ENCODE peak calls at places on chromosomes 12 and 14, in five cellular contexts. One of them, this sample, is unnamed.
A peak's percentile ranks its signal among the peaks of the same experiment; 100 is the strongest.

GRCh38 chr12:96141216-96141944 is 52.8 kb upstream of the ELK3 start:
- DNase-seq in tibial nerve: no peak
- DNase-seq in NCI-H510A treated with DMSO at 0.1 percent for 48 hours: no peak
- DNase-seq in kidney epithelial cell: peak; percentile 21
- DNase-seq in H4: no peak
- DNase-seq in this sample: no peak

GRCh38 chr12:68900241-68900640 is 32.7 kb downstream of the CPM start:
- DNase-seq in H4: no peak
- DNase-seq in tibial nerve: no peak
- DNase-seq in kidney epithelial cell: no peak
- DNase-seq in NCI-H510A treated with DMSO at 0.1 percent for 48 hours: no peak
- DNase-seq in this sample: no peak

GRCh38 chr12:2344476-2344875 is 291.7 kb downstream of the CACNA1C start:
- DNase-seq in tibial nerve: no peak
- DNase-seq in kidney epithelial cell: no peak
- DNase-seq in H4: no peak
- DNase-seq in NCI-H510A treated with DMSO at 0.1 percent for 48 hours: no peak
- DNase-seq in this sample: no peak

GRCh38 chr12:108320503-108321293 is 18.4 kb downstream of the CMKLR1 start:
- DNase-seq in tibial nerve: no peak
- DNase-seq in H4: no peak
- DNase-seq in NCI-H510A treated with DMSO at 0.1 percent for 48 hours: no peak
- DNase-seq in kidney epithelial cell: no peak
- DNase-seq in this sample: no peak

GRCh38 chr12:49706351-49707126 is 666 bp downstream of the FMNL3 start:
- DNase-seq in kidney epithelial cell: no peak
- DNase-seq in NCI-H510A treated with DMSO at 0.1 percent for 48 hours: no peak
- DNase-seq in tibial nerve: no peak
- DNase-seq in H4: peak; percentile 22
- DNase-seq in this sample: no peak

GRCh38 chr12:3073438-3074255 is 3.5 kb upstream of the TSPAN9 start:
- DNase-seq in kidney epithelial cell: peak; percentile 43
- DNase-seq in NCI-H510A treated with DMSO at 0.1 percent for 48 hours: peak; percentile 91
- DNase-seq in H4: peak; percentile 83
- DNase-seq in tibial nerve: peak; percentile 89
- DNase-seq in this sample: peak; percentile 69

GRCh38 chr14:96811265-96811664 is 14.1 kb downstream of the VRK1 start:
- DNase-seq in tibial nerve: no peak
- DNase-seq in NCI-H510A treated with DMSO at 0.1 percent for 48 hours: no peak
- DNase-seq in H4: no peak
- DNase-seq in kidney epithelial cell: no peak
- DNase-seq in this sample: no peak

GRCh38 chr12:39464976-39465375 is 22.1 kb upstream of the KIF21A start:
- DNase-seq in tibial nerve: no peak
- DNase-seq in NCI-H510A treated with DMSO at 0.1 percent for 48 hours: no peak
- DNase-seq in H4: no peak
- DNase-seq in kidney epithelial cell: no peak
- DNase-seq in this sample: no peak

GRCh38 chr12:94597268-94597667 is 53.1 kb downstream of the TMCC3 start:
- DNase-seq in kidney epithelial cell: no peak
- DNase-seq in H4: no peak
- DNase-seq in tibial nerve: no peak
- DNase-seq in NCI-H510A treated with DMSO at 0.1 percent for 48 hours: no peak
- DNase-seq in this sample: no peak

GRCh38 chr12:52183971-52184370 is 7.8 kb downstream of the KRT80 start:
- DNase-seq in H4: no peak
- DNase-seq in NCI-H510A treated with DMSO at 0.1 percent for 48 hours: no peak
- DNase-seq in kidney epithelial cell: no peak
- DNase-seq in tibial nerve: no peak
- DNase-seq in this sample: no peak

GRCh38 chr12:111201036-111201435 is 167.9 kb downstream of the PHETA1 start:
- DNase-seq in kidney epithelial cell: no peak
- DNase-seq in H4: no peak
- DNase-seq in NCI-H510A treated with DMSO at 0.1 percent for 48 hours: no peak
- DNase-seq in tibial nerve: no peak
- DNase-seq in this sample: no peak

GRCh38 chr12:105352940-105353635 is 22.6 kb downstream of the C12orf75 start:
- DNase-seq in NCI-H510A treated with DMSO at 0.1 percent for 48 hours: no peak
- DNase-seq in H4: no peak
- DNase-seq in kidney epithelial cell: no peak
- DNase-seq in tibial nerve: no peak
- DNase-seq in this sample: no peak

GRCh38 chr14:92625213-92625612 is 111.6 kb downstream of the RIN3 start:
- DNase-seq in NCI-H510A treated with DMSO at 0.1 percent for 48 hours: no peak
- DNase-seq in kidney epithelial cell: peak; percentile 84
- DNase-seq in H4: peak; percentile 45
- DNase-seq in tibial nerve: peak; percentile 34
- DNase-seq in this sample: no peak

GRCh38 chr14:106610691-106611090 is 1084.3 kb downstream of the TMEM121 start:
- DNase-seq in kidney epithelial cell: no peak
- DNase-seq in tibial nerve: no peak
- DNase-seq in H4: no peak
- DNase-seq in NCI-H510A treated with DMSO at 0.1 percent for 48 hours: peak; percentile 82
- DNase-seq in this sample: no peak

GRCh38 chr12:11134300-11134699 is at the start of gene TAS2R30:
- DNase-seq in H4: no peak
- DNase-seq in kidney epithelial cell: no peak
- DNase-seq in tibial nerve: no peak
- DNase-seq in NCI-H510A treated with DMSO at 0.1 percent for 48 hours: no peak
- DNase-seq in this sample: no peak

GRCh38 chr14:71753126-71753830 is 179.0 kb upstream of the RGS6 start:
- DNase-seq in H4: peak; percentile 90
- DNase-seq in kidney epithelial cell: no peak
- DNase-seq in tibial nerve: peak; percentile 93
- DNase-seq in NCI-H510A treated with DMSO at 0.1 percent for 48 hours: peak; percentile 88
- DNase-seq in this sample: peak; percentile 64

GRCh38 chr14:94100847-94101246 is 9.7 kb upstream of the IFI27 start:
- DNase-seq in NCI-H510A treated with DMSO at 0.1 percent for 48 hours: no peak
- DNase-seq in H4: no peak
- DNase-seq in kidney epithelial cell: peak; percentile 57
- DNase-seq in tibial nerve: no peak
- DNase-seq in this sample: no peak

GRCh38 chr14:64438181-64438839 is 27.0 kb upstream of the AKAP5 start:
- DNase-seq in kidney epithelial cell: peak; percentile 95
- DNase-seq in H4: peak; percentile 73
- DNase-seq in tibial nerve: no peak
- DNase-seq in NCI-H510A treated with DMSO at 0.1 percent for 48 hours: no peak
- DNase-seq in this sample: no peak

GRCh38 chr12:53502331-53502730 is 1.2 kb downstream of the TARBP2 start:
- DNase-seq in tibial nerve: no peak
- DNase-seq in kidney epithelial cell: no peak
- DNase-seq in H4: no peak
- DNase-seq in NCI-H510A treated with DMSO at 0.1 percent for 48 hours: no peak
- DNase-seq in this sample: no peak

GRCh38 chr12:16119618-16120017 is 157.9 kb downstream of the SLC15A5 start:
- DNase-seq in NCI-H510A treated with DMSO at 0.1 percent for 48 hours: no peak
- DNase-seq in kidney epithelial cell: no peak
- DNase-seq in tibial nerve: no peak
- DNase-seq in H4: no peak
- DNase-seq in this sample: no peak

GRCh38 chr14:54803926-54804719 is 98.5 kb downstream of the GCH1 start:
- DNase-seq in kidney epithelial cell: no peak
- DNase-seq in H4: no peak
- DNase-seq in NCI-H510A treated with DMSO at 0.1 percent for 48 hours: no peak
- DNase-seq in tibial nerve: no peak
- DNase-seq in this sample: no peak

GRCh38 chr14:39592390-39592789 is 160.2 kb upstream of the FBXO33 start:
- DNase-seq in kidney epithelial cell: no peak
- DNase-seq in tibial nerve: no peak
- DNase-seq in NCI-H510A treated with DMSO at 0.1 percent for 48 hours: peak; percentile 22
- DNase-seq in H4: no peak
- DNase-seq in this sample: no peak

GRCh38 chr12:96749978-96750377 is 157.1 kb upstream of the NEDD1 start:
- DNase-seq in H4: no peak
- DNase-seq in NCI-H510A treated with DMSO at 0.1 percent for 48 hours: no peak
- DNase-seq in kidney epithelial cell: no peak
- DNase-seq in tibial nerve: no peak
- DNase-seq in this sample: no peak

GRCh38 chr14:73403181-73403752 is 55.1 kb downstream of the NUMB start:
- DNase-seq in kidney epithelial cell: no peak
- DNase-seq in tibial nerve: no peak
- DNase-seq in H4: no peak
- DNase-seq in NCI-H510A treated with DMSO at 0.1 percent for 48 hours: no peak
- DNase-seq in this sample: no peak

GRCh38 chr12:10069099-10069498 is 29.7 kb downstream of the CLEC1A start:
- DNase-seq in kidney epithelial cell: no peak
- DNase-seq in NCI-H510A treated with DMSO at 0.1 percent for 48 hours: no peak
- DNase-seq in H4: peak; percentile 78
- DNase-seq in tibial nerve: no peak
- DNase-seq in this sample: no peak

GRCh38 chr14:92832137-92832700 is 38.1 kb downstream of the GOLGA5 start:
- DNase-seq in NCI-H510A treated with DMSO at 0.1 percent for 48 hours: no peak
- DNase-seq in kidney epithelial cell: no peak
- DNase-seq in tibial nerve: no peak
- DNase-seq in H4: no peak
- DNase-seq in this sample: no peak

GRCh38 chr14:31530136-31530535 is 31.1 kb upstream of the NUBPL start:
- DNase-seq in H4: no peak
- DNase-seq in NCI-H510A treated with DMSO at 0.1 percent for 48 hours: no peak
- DNase-seq in tibial nerve: no peak
- DNase-seq in kidney epithelial cell: no peak
- DNase-seq in this sample: no peak

GRCh38 chr14:98959410-98959809 is 312.6 kb downstream of the BCL11B start:
- DNase-seq in H4: no peak
- DNase-seq in tibial nerve: no peak
- DNase-seq in kidney epithelial cell: no peak
- DNase-seq in NCI-H510A treated with DMSO at 0.1 percent for 48 hours: no peak
- DNase-seq in this sample: no peak

GRCh38 chr12:102298022-102298421 is 100.4 kb upstream of the PMCH start:
- DNase-seq in kidney epithelial cell: no peak
- DNase-seq in H4: no peak
- DNase-seq in tibial nerve: no peak
- DNase-seq in NCI-H510A treated with DMSO at 0.1 percent for 48 hours: no peak
- DNase-seq in this sample: no peak

GRCh38 chr12:87848248-87848868 is 180.8 kb downstream of the C12orf50 start:
- DNase-seq in NCI-H510A treated with DMSO at 0.1 percent for 48 hours: peak; percentile 79
- DNase-seq in H4: peak; percentile 50
- DNase-seq in tibial nerve: peak; percentile 45
- DNase-seq in kidney epithelial cell: peak; percentile 38
- DNase-seq in this sample: no peak

GRCh38 chr14:51879170-51879569 is 18.8 kb downstream of the GNG2 start:
- DNase-seq in NCI-H510A treated with DMSO at 0.1 percent for 48 hours: no peak
- DNase-seq in H4: no peak
- DNase-seq in kidney epithelial cell: no peak
- DNase-seq in tibial nerve: no peak
- DNase-seq in this sample: no peak

GRCh38 chr12:123998344-123998941 is 25.4 kb downstream of the ZNF664 start:
- DNase-seq in H4: no peak
- DNase-seq in tibial nerve: no peak
- DNase-seq in NCI-H510A treated with DMSO at 0.1 percent for 48 hours: no peak
- DNase-seq in kidney epithelial cell: no peak
- DNase-seq in this sample: no peak

GRCh38 chr12:6605425-6606330 is 1.5 kb downstream of the CHD4 start:
- DNase-seq in tibial nerve: no peak
- DNase-seq in NCI-H510A treated with DMSO at 0.1 percent for 48 hours: no peak
- DNase-seq in kidney epithelial cell: no peak
- DNase-seq in H4: no peak
- DNase-seq in this sample: no peak

GRCh38 chr14:49621114-49621881 is 699 bp downstream of the MGAT2 start:
- DNase-seq in kidney epithelial cell: no peak
- DNase-seq in tibial nerve: peak; percentile 37
- DNase-seq in NCI-H510A treated with DMSO at 0.1 percent for 48 hours: peak; percentile 63
- DNase-seq in H4: no peak
- DNase-seq in this sample: no peak

This sample was measured in hypothalamus.